ENCODE peak calls at places on chromosomes 1 and 21, in seven cellular contexts. Y, D, F, K, Q, A and M are unnamed samples.

GRCh38 chr1:166167395-166167922 is 658 bp upstream of the FAM78B start:
- DNase-seq in Y (no peak), D (no peak), F (no peak), K (no peak), Q (no peak), A (no peak), M (no peak)

GRCh38 chr1:20411196-20411980 is 74.6 kb downstream of the CAMK2N1 start:
- DNase-seq in Y (no peak), D (peak; percentile 83), F (peak; percentile 59), K (no peak), Q (no peak), A (no peak), M (no peak)

GRCh38 chr1:205226868-205227583 is 720 bp upstream of the TMCC2 start:
- DNase-seq in Y (no peak), D (peak; percentile 99), F (no peak), K (no peak), Q (no peak), A (peak; percentile 33), M (no peak)

GRCh38 chr1:179385510-179385909 is 19.7 kb downstream of the AXDND1 start:
- DNase-seq in Y (no peak), D (no peak), F (no peak), K (no peak), Q (no peak), A (no peak), M (no peak)

GRCh38 chr1:173478099-173478555 is 992 bp downstream of the PRDX6 start:
- DNase-seq in Y (peak; percentile 84), D (peak; percentile 96), F (no peak), K (no peak), Q (peak; percentile 48), A (peak; percentile 71), M (peak; percentile 27)

GRCh38 chr1:155548706-155549105 is 13.9 kb downstream of the ASH1L start:
- DNase-seq in Y (no peak), D (no peak), F (no peak), K (no peak), Q (no peak), A (no peak), M (no peak)

GRCh38 chr21:37436180-37436579 is 69.6 kb downstream of the DYRK1A start:
- DNase-seq in Y (no peak), D (no peak), F (no peak), K (no peak), Q (no peak), A (no peak), M (no peak)

GRCh38 chr1:36567601-36568341 is 85.1 kb upstream of the CSF3R start:
- DNase-seq in Y (no peak), D (no peak), F (no peak), K (peak; percentile 72), Q (no peak), A (no peak), M (no peak)

DNA sequence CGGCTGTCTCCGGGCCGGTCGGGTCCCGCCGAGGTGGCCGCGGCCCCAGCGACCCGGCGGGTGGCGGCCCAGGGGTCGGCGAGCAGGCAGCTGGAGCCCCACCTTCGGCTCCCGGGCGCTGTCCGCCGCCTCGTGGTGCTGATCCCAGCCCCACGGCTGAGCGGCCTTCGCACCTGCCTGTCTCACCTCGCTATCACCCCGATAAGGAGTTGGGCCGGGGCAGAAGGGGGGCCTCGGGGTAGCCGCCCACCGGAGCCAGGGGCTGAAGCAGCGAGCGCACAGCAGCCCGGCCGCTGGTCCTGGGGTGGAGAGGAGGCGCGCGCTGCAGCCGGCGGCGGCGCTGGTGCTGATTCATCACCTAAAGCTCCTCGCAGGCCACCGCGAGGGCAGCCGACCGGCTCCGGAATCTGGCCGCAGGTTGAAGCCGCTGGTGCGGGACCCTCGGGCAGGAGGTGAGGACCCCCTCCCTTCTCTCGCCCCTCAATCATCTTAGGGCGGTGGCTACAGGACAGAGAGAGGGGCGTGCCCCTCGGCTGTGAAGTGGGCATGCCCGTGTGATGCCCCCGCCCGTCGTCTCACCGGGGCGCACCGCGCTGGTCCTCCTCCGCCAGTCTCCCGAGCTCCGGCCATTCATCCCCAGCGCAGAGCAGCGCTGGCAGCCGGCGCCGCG is 577 bp downstream of the TRIM67 start:
- DNase-seq in Y (no peak), D (peak; percentile 51), F (peak; percentile 75), K (peak; percentile 74), Q (peak; percentile 25), A (no peak), M (peak; percentile 87)
- TF ChIP-seq CTCF in Y (no peak), D (no peak), F (no peak), K (no peak), Q (no peak), A (no peak), M (no peak)

GRCh38 chr1:112369389-112370285 is 26.4 kb upstream of the CTTNBP2NL start:
- DNase-seq in Y (peak; percentile 87), D (peak; percentile 86), F (peak; percentile 90), K (peak; percentile 95), Q (peak; percentile 78), A (peak; percentile 82), M (peak; percentile 94)
- TF ChIP-seq CTCF in Y (peak; percentile 98), D (peak; percentile 98), F (peak; percentile 97), K (peak; percentile 86), Q (peak; percentile 92), A (peak; percentile 97), M (peak; percentile 95)

DNA sequence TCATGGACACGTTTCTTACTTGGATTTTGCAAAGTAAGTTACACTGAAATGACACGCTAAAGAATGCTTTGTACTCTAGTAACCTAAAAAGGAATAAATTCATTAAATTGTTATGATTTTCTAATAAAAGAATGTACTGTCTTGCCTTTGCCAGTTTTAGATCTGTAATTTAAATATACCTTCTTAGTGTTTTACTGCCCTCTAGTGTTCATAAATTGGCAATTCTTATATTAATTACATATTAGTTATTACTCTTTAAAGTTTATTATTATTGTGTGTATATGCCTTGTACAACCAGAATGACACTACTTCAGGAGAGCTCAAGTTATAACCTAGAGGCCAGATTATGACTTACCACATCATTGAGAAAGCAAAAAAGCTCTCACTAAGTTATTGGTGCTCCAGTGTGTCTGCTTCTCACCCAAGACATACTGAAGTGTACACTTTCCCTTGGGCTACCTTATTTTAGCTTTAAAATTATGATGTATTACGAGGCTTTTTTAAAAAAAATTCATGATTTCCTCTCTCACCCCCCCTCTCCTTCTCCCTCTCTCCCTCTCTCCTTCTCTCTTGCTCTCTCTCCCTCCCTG is 169.9 kb downstream of the HS2ST1 start:
- DNase-seq in Y (no peak), D (peak; percentile 35), F (no peak), K (no peak), Q (peak; percentile 31), A (no peak), M (no peak)
- TF ChIP-seq CTCF in Y (peak; percentile 74), D (peak; percentile 41), F (peak; percentile 81), K (peak; percentile 78), Q (no peak), A (peak; percentile 70), M (peak; percentile 52)

DNA sequence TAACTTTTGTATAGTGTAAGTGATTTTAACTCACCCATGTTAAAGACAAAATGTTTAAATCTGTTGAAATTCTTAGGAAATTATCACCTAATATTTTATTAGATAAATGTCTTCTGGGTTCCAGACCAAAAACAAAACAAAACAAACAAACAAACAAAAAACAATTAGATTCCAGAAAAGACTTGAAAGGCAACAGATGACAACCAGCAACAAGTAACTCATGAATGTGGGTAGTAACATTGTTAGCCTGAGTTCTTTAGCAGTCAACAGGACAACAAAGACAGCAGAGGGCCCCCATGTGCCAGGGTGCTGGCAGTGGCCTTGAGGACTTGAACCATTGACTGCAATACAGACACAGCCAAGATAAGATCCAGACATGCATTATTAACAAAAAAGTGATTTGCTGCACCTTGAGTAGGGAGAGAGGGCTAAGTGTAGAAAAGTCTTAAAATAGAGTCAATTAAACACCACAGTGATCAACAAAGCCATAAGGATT is 2.4 kb upstream of the CD247 start:
- DNase-seq in Y (no peak), D (no peak), F (no peak), K (no peak), Q (peak; percentile 26), A (no peak), M (no peak)
- TF ChIP-seq CTCF in Y (no peak), D (no peak), F (no peak), K (no peak), Q (peak; percentile 15), A (no peak), M (no peak)

DNA sequence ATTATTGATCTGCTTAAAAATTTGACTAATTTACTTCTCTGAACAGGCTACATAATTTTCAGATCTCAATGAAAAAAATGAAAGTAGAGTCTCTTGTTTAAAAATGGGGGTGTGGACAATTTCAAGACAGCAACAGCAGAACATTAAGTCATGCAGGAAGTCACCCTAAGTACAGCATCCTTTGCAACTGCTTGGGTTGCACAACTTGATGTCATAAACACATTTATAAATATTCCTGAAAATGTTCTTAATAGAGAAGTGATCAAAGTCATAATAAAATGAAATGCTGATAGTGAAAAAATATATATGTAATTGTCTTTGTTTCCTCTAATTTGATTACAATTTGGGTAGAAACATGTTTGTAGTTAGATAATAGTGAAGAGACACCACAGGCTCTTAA is 79.3 kb downstream of the TNNI3K start:
- DNase-seq in Y (no peak), D (no peak), F (no peak), K (no peak), Q (no peak), A (no peak), M (no peak)
- TF ChIP-seq CTCF in Y (no peak), D (no peak), F (no peak), K (no peak), Q (no peak), A (no peak), M (no peak)

GRCh38 chr1:216742625-216743024 is 19.4 kb upstream of the ESRRG start:
- DNase-seq in Y (no peak), D (peak; percentile 34), F (no peak), K (no peak), Q (no peak), A (no peak), M (no peak)
- TF ChIP-seq CTCF in Y (peak; percentile 50), D (peak; percentile 66), F (peak; percentile 70), K (peak; percentile 50), Q (no peak), A (no peak), M (peak; percentile 42)

DNA sequence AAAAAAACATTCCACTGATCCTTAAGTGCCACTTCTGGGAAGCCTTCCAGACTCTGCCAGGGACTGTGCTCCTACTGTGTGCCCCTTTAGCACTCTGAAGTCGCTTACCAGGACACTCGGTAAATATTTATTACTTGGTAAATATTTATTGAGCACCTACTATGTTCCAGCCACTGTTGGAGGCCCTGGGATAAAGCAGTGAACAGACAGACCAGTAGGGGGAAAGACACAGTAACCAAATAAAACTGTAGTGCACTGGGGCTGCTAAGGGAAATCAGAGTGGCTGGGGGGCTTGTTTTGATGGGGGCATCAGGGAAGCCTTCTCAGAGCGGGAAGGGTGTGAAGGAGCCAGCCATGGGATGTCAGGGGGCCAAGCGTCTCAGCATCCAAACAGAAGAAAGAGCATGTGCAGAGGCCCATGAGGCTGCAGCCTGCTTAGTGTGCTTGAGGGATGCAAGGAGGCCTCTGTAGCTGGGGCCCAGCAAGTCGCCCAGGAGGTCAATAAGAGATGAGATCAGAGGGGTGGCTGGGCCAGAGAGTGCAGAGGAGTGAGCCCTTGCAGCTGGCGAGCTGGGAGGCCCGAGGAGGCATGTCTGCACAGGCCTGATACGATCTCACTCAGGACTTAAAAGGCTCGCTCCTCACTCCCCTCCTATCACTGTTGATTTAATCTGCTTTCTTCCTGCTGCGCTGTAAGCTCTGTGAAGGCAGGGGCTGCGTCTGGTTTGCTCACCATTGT is 28.6 kb downstream of the KAZN start:
- DNase-seq in Y (no peak), D (no peak), F (no peak), K (peak; percentile 50), Q (no peak), A (no peak), M (no peak)
- TF ChIP-seq CTCF in Y (no peak), D (no peak), F (no peak), K (no peak), Q (no peak), A (no peak), M (no peak)